ENCODE peak calls at places on chromosomes 11 and 22, in ten cellular contexts. G is AG04450; F is heart left ventricle; T is fibroblast of the aortic adventitia; W is body of pancreas; S is bronchial epithelial cell; P is kidney; C is CD8-positive, alpha-beta T cell; R is HepG2; K is PC-3. M is an unnamed sample.

GRCh38 chr11:77821349-77821851 is 456 bp downstream of the AAMDC start:
- DNase-seq in G (no peak), F (peak), T (peak), W (peak), S (peak), P (peak), C (no peak), R (peak), K (peak), M (no peak)

GRCh38 chr22:36942561-36942960 is 29.1 kb downstream of the CSF2RB start:
- DNase-seq in G (no peak), F (no peak), T (no peak), W (no peak), S (no peak), P (no peak), C (no peak), R (no peak), K (no peak), M (no peak)

GRCh38 chr11:69383946-69384547 is 90.1 kb downstream of the MYEOV start:
- DNase-seq in G (no peak), F (no peak), T (no peak), W (no peak), S (no peak), P (peak), C (no peak), R (no peak), K (no peak), M (no peak)

GRCh38 chr11:95715777-95716241 is 73.8 kb downstream of the FAM76B start:
- DNase-seq in G (no peak), F (no peak), T (peak), W (no peak), S (peak), P (no peak), C (no peak), R (peak), K (peak), M (peak)

GRCh38 chr11:80958966-80959365 is 1518.1 kb upstream of the TENM4 start:
- DNase-seq in G (no peak), F (no peak), T (peak), W (no peak), S (no peak), P (no peak), C (no peak), R (no peak), K (no peak), M (no peak)

GRCh38 chr11:71240865-71241691 is 11.3 kb downstream of the SHANK2 start:
- DNase-seq in G (peak), F (peak), T (peak), W (peak), S (peak), P (peak), C (no peak), R (peak), K (no peak), M (peak)

GRCh38 chr22:31682751-31683150 is 20.7 kb upstream of the PISD start:
- DNase-seq in G (no peak), F (no peak), T (no peak), W (no peak), S (no peak), P (peak), C (no peak), R (no peak), K (no peak), M (no peak)

GRCh38 chr11:67033661-67034166 is 10.8 kb downstream of the SYT12 start:
- DNase-seq in G (peak), F (no peak), T (peak), W (no peak), S (peak), P (no peak), C (no peak), R (no peak), K (peak), M (no peak)

GRCh38 chr11:46560300-46561025 is 33.4 kb downstream of the AMBRA1 start:
- DNase-seq in G (no peak), F (no peak), T (peak), W (no peak), S (no peak), P (no peak), C (no peak), R (no peak), K (no peak), M (peak)

GRCh38 chr11:70505331-70505731 is 107.0 kb downstream of the CTTN start:
- DNase-seq in G (no peak), F (peak), T (no peak), W (no peak), S (no peak), P (peak), C (no peak), R (no peak), K (no peak), M (no peak)

DNA sequence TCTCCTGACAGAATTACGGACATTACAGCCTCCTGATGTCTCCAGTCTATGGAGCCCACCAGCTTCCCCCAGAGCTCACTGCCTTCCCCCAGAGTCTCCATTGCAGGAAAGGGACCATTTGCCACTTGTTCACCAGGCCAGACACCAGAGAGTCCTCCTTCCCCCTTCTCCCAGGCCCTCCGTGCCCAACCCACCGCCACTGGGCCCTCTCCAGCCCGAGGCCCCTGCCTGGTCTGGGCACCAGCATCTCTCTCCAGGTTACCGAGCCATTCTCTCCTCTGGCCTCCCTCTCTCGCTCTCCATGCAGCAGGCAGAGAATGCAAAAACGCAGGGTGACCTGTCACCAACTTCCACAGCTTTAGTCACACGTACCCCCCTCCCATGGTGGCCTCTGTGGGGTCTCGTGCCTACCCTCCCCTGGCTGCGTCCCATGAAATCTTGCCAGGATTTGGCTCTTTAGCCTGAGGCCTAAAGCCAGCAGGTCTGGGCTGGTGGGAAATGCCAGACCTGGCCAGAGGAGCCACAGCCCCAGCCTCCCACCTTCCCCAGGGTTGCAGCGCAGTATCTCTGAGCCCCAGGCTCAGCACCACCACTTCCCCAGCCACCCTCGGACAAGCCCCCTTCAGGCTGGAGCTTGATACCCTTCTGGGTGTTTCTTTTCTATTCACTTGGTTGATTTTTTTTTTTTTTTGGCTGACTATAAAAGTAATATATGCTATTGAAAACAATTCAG is 6.8 kb upstream of the SERPINH1 start:
- DNase-seq in G (no peak), F (peak), T (no peak), W (no peak), S (no peak), P (no peak), C (no peak), R (no peak), K (no peak), M (no peak)
- H3K4me3 ChIP-seq in G (peak), F (peak), T (no peak), W (no peak), S (no peak), P (no peak), C (no peak), R (no peak), K (no peak), M (no peak)

GRCh38 chr11:34174411-34175041 is 69.1 kb downstream of the NAT10 start:
- DNase-seq in G (no peak), F (peak), T (peak), W (peak), S (peak), P (peak), C (peak), R (peak), K (peak), M (peak)
- TF ChIP-seq CTCF in G (peak), F (peak), T (peak), W (peak), S (peak), P (peak), C (peak), R (peak), K (peak), M (peak)

GRCh38 chr11:86804871-86805415 is 4.6 kb downstream of the PRSS23 start:
- DNase-seq in G (no peak), F (no peak), T (peak), W (no peak), S (no peak), P (no peak), C (no peak), R (no peak), K (no peak), M (no peak)

GRCh38 chr11:86803136-86803535 is 2.8 kb downstream of the PRSS23 start:
- DNase-seq in G (no peak), F (no peak), T (no peak), W (no peak), S (peak), P (no peak), C (no peak), R (no peak), K (no peak), M (no peak)

GRCh38 chr11:86802601-86803051 is 2.3 kb downstream of the PRSS23 start:
- DNase-seq in G (no peak), F (no peak), T (peak), W (peak), S (peak), P (no peak), C (no peak), R (peak), K (peak), M (no peak)

GRCh38 chr11:86802146-86802545 is 1.8 kb downstream of the PRSS23 start:
- DNase-seq in G (no peak), F (no peak), T (peak), W (no peak), S (peak), P (no peak), C (no peak), R (no peak), K (no peak), M (no peak)

DNA sequence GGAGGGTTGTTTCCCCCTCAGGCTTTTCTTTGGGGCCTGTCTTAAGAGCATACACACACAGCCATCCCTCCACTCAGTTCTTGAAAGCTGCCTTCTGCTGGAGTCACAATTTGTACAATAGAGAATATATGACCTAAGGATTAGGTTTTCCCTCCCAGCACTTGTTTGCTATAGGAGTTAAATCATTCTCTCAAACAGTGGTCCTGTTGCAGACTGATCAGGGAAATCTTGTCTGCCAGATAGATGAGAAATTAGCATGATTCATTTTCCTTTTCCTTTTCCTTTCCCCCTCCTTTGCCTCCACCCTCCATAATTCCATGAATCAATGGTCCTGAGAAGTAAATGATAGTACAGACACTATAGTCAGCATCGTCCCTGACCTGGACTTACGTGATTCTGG is 3.3 kb downstream of the PRSS23 start:
- DNase-seq in G (no peak), F (no peak), T (peak), W (no peak), S (peak), P (no peak), C (no peak), R (no peak), K (peak), M (no peak)
- H3K4me3 ChIP-seq in G (no peak), F (no peak), T (peak), W (no peak), S (no peak), P (no peak), C (no peak), R (no peak), K (peak), M (no peak)

GRCh38 chr22:19631899-19632670 is 82.2 kb upstream of the SEPTIN5 start:
- DNase-seq in G (peak), F (no peak), T (peak), W (no peak), S (peak), P (peak), C (no peak), R (peak), K (peak), M (no peak)
- TF ChIP-seq CTCF in G (peak), F (peak), T (peak), W (no peak), S (peak), P (no peak), C (no peak), R (peak), K (peak), M (peak)

DNA sequence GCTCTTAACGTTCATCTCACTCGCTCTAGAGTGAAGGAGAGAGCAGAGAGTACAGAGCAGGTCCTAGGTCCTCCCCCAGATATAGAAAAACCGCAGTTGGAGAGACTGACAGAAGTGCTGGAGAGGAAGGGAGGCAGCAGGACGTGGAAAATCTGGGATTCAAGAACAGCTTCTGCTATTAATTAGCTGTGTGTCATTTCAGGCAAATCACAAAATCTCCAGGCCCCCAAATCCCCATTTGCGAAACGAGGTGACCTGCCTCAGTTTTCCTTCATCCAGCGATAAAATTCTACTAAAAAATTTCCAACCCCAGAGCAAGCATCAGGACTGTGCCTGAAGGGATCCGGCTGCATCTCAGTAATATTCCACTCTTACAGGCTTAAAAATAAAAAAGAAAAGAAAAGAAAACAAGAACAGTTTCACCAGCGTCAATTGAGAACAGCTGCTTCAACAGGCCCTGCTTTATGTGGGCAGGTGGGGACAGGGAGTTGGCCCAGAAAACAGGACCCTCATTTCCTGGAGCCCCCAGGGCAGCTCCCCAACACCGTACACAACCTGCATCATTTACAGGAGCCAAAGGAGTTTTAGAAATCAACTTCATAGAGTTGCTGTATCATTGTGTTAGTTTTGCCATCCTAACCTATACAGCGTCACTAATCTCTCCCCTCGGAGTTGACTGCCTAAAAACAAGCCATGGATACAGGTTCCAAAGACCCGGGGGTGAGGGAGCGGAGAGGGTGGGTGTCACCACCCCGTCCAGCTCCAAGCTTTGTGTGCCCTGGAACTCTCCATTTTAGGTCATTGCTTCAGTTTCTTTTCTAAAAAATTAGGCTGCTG is 2.3 kb upstream of the MALAT1 start:
- DNase-seq in G (no peak), F (peak), T (peak), W (no peak), S (no peak), P (peak), C (no peak), R (no peak), K (no peak), M (no peak)
- H3K4me3 ChIP-seq in G (peak), F (peak), T (peak), W (no peak), S (no peak), P (peak), C (peak), R (peak), K (peak), M (peak)

GRCh38 chr11:117239295-117239694 is 6.8 kb downstream of the RNF214 start:
- DNase-seq in G (peak), F (no peak), T (peak), W (no peak), S (peak), P (no peak), C (no peak), R (no peak), K (peak), M (no peak)
- TF ChIP-seq CTCF in G (peak), F (no peak), T (peak), W (no peak), S (peak), P (no peak), C (no peak), R (no peak), K (peak), M (no peak)

GRCh38 chr22:50250555-50251471 is at the start of gene HDAC10:
- DNase-seq in G (no peak), F (peak), T (peak), W (peak), S (peak), P (peak), C (peak), R (peak), K (peak), M (no peak)

GRCh38 chr22:50247748-50248147 is 2.9 kb upstream of the TUBGCP6 start:
- DNase-seq in G (no peak), F (no peak), T (peak), W (peak), S (peak), P (peak), C (no peak), R (no peak), K (peak), M (no peak)

GRCh38 chr22:50250249-50250554 is 863 bp downstream of the HDAC10 start:
- DNase-seq in G (no peak), F (no peak), T (no peak), W (no peak), S (no peak), P (no peak), C (no peak), R (no peak), K (no peak), M (no peak)

GRCh38 chr22:50248192-50249084 is 2.6 kb downstream of the HDAC10 start:
- DNase-seq in G (no peak), F (no peak), T (no peak), W (no peak), S (no peak), P (no peak), C (no peak), R (no peak), K (no peak), M (no peak)

DNA sequence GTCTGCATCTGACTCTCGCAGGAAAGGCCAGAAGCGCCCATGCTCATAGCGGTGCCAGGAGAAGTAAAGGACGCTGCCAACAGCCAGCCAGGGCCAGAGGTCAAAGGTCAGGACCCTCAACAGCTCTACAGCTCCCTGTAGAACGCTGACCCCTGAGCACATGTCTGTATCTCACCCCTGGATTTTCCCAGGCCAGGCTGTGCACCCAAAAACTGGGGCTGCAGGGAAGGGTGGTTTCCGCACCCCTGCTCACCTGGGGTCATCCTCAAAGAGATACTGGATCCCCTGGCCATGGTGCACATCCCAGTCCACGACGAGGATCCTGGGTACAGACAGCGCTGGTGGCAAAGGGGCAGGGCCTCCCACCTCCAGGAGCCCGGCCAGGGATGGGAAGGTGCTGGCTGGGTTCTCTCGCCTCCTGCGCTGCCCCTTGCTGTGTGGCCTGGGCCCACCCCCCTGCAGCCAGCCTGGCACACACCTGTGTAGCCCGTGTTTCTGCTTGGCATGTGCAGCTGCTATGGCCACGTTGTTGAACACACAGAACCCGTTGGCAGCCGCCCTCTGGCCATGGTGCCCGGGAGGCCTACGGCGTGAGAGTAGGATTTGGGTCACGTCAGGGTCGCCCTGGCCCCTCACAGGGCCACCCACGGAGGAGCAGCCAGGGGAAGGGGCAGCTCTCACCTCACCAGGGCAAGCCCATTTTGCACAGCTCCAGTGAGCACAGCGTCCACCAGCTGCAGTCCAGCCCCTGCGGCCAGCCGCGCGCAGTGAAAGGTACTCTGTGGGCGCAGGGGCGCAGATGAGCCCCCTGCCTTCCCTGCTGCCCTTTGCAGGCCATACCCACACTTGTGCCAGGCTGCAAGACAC is 1.4 kb downstream of the HDAC10 start:
- DNase-seq in G (no peak), F (no peak), T (no peak), W (no peak), S (no peak), P (no peak), C (no peak), R (no peak), K (no peak), M (no peak)
- H3K4me3 ChIP-seq in G (peak), F (no peak), T (peak), W (no peak), S (no peak), P (peak), C (peak), R (peak), K (peak), M (peak)

DNA sequence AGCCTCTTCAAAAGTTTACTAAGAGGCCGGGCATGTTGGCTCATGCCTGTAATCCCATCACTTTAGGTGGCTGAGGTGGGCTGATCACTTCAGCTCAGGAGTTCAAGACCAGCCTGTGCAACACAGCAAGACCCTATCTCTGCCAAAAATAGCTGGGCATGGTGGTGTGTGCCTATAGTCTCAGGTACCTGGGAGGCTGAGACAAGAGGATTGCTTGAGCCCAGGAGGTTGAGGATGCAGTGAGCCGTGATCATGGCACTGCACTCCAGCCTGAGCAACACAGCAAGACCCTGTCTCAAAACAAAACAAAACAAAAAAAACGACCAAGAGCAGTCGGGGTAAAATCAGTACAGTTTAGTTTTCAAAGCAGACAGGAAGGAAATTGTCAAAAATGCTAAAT is 4.7 kb upstream of the ADSL start:
- DNase-seq in G (no peak), F (no peak), T (no peak), W (no peak), S (peak), P (no peak), C (no peak), R (no peak), K (no peak), M (no peak)
- TF ChIP-seq CTCF in G (no peak), F (no peak), T (no peak), W (no peak), S (no peak), P (no peak), C (no peak), R (no peak), K (no peak), M (no peak)

GRCh38 chr11:1745701-1746320 is 4.6 kb downstream of the IFITM10 start:
- DNase-seq in G (no peak), F (no peak), T (no peak), W (no peak), S (no peak), P (no peak), C (no peak), R (no peak), K (no peak), M (no peak)

GRCh38 chr11:1747753-1748466 is 2.5 kb downstream of the IFITM10 start:
- DNase-seq in G (no peak), F (no peak), T (no peak), W (no peak), S (no peak), P (peak), C (no peak), R (no peak), K (no peak), M (no peak)

GRCh38 chr11:1744879-1745700 is 5.3 kb downstream of the IFITM10 start:
- DNase-seq in G (no peak), F (no peak), T (no peak), W (no peak), S (no peak), P (peak), C (no peak), R (no peak), K (no peak), M (no peak)

GRCh38 chr11:1746956-1747752 is 3.2 kb downstream of the IFITM10 start:
- DNase-seq in G (no peak), F (no peak), T (no peak), W (no peak), S (no peak), P (no peak), C (no peak), R (no peak), K (no peak), M (no peak)

GRCh38 chr11:1746516-1746931 is 3.9 kb downstream of the IFITM10 start:
- DNase-seq in G (no peak), F (no peak), T (no peak), W (no peak), S (peak), P (no peak), C (no peak), R (no peak), K (no peak), M (no peak)
- H3K4me3 ChIP-seq in G (no peak), F (no peak), T (no peak), W (no peak), S (no peak), P (no peak), C (no peak), R (no peak), K (no peak), M (no peak)